ENCODE peak calls at places on chromosomes 3 and 15, in nine cellular contexts. C, T, V, P, J, W, M, K and Y are unnamed samples.

GRCh38 chr3:72390841-72391240 is 457.4 kb downstream of the SHQ1 start:
- DNase-seq in C (no peak), T (no peak), V (peak; percentile 36), P (no peak), J (no peak), W (no peak), M (no peak), K (no peak), Y (no peak)

GRCh38 chr3:73503781-73504180 is 121.0 kb downstream of the PDZRN3 start:
- DNase-seq in C (no peak), T (no peak), V (no peak), P (no peak), J (no peak), W (peak; percentile 68), M (no peak), K (no peak), Y (no peak)

GRCh38 chr15:66741646-66742045 is 39.6 kb downstream of the SMAD6 start:
- DNase-seq in C (no peak), T (no peak), V (no peak), P (no peak), J (no peak), W (no peak), M (no peak), K (no peak), Y (no peak)

GRCh38 chr3:128698211-128699011 is 27.6 kb upstream of the RAB7A start:
- DNase-seq in C (peak; percentile 36), T (no peak), V (peak; percentile 18), P (peak; percentile 57), J (peak; percentile 25), W (no peak), M (peak; percentile 63), K (peak; percentile 58), Y (peak; percentile 25)

GRCh38 chr3:10354373-10355015 is 33.6 kb upstream of the SEC13 start:
- DNase-seq in C (no peak), T (no peak), V (no peak), P (no peak), J (no peak), W (peak; percentile 56), M (no peak), K (no peak), Y (peak; percentile 28)

GRCh38 chr3:132659000-132659369 is 624 bp downstream of the ACAD11 start:
- DNase-seq in C (peak; percentile 30), T (no peak), V (no peak), P (no peak), J (no peak), W (no peak), M (no peak), K (no peak), Y (no peak)

GRCh38 chr3:53956591-53956990 is 64.9 kb upstream of the SELENOK start:
- DNase-seq in C (no peak), T (no peak), V (no peak), P (no peak), J (no peak), W (no peak), M (no peak), K (no peak), Y (no peak)

GRCh38 chr3:15660055-15660940 is 58.8 kb downstream of the BTD start:
- DNase-seq in C (no peak), T (no peak), V (no peak), P (no peak), J (no peak), W (no peak), M (no peak), K (no peak), Y (no peak)

GRCh38 chr3:189863031-189863430 is 231.8 kb downstream of the TP63 start:
- DNase-seq in C (no peak), T (no peak), V (peak; percentile 11), P (no peak), J (no peak), W (no peak), M (no peak), K (peak; percentile 53), Y (no peak)

DNA sequence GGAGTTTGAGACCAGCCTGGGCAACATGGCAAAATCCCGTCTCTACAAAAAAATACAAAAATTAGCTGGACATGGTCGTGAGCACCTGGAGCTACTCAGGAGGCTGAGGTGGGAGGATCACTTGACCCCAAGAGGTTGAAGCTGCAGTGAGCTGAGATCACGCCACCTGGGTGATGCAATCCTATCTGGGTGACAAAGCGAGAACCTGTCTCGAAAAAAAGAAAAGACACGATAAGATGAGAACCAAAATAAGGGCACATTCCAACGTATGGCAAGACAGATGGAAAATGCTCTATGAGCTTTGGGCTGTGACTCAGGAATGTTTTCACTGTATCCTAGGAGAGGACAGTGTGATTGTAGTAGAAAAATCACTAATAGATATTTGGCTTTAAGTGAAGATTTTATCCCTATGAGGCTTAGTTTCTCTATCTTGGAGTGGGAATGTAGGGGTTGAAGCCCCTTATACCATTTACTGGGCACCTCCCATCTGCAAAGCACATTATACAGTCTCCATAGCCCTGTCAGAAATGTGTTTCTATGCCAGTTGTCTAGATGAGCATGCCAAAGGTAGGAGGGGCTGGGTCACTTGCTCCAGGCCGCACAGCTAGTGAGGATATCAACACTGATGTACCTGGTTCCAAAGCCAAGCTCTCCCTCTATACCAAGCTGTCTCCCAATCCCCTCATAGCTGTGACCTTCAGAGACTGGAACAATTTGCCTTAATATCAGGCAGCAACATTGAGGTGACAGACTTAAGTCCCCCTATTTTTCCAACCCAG is 53.6 kb upstream of the NR2E3 start:
- DNase-seq in C (no peak), T (no peak), V (no peak), P (no peak), J (no peak), W (no peak), M (no peak), K (no peak), Y (no peak)
- TF ChIP-seq CTCF in C (no peak), T (no peak), V (no peak), P (no peak), J (no peak), W (no peak), M (no peak), K (no peak), Y (no peak)

DNA sequence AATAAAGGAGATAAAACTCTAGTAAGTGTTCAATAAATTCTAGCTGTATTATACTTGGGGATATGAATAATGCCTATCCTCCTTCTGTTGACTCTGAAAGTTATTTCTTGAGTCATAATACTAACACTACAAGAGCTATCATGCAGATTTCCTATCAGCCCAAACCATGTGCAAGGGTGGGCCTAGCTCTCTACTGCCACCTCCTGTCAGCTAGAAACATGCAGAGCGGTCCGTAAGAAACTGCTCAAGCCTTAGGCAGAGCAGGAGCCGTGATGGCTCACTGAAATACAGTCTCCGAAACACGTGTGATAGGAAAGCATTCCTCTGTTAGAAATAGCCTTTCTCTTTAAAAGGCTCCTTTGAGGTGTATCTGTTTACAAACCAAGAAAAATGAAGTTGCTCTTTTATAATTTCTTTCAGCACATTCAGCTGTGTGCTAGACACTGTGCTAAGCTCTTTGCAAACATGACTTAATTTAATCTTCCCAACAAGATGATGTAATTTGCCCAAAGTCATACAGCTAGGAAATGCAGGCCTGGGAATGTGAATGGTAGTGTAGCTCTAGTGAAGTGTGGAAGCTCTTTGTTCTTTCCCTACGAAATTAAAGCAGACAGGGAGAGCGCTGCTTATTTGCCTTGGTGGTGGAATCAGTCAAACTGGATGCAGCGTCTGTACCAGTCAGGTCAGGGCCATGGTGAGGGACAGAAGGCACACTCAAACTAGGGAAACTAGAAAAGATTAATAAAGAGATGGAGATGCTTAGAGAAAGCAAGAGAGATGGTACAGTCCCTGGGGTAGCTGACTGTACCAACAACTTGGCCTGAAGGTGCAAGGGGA is 43.1 kb downstream of the MTHFS start:
- DNase-seq in C (peak; percentile 63), T (peak; percentile 47), V (peak; percentile 90), P (peak; percentile 72), J (peak; percentile 21), W (peak; percentile 93), M (peak; percentile 53), K (peak; percentile 14), Y (peak; percentile 84)
- TF ChIP-seq CTCF in C (peak; percentile 72), T (peak; percentile 94), V (peak; percentile 100), P (peak; percentile 83), J (peak; percentile 90), W (peak; percentile 95), M (peak; percentile 91), K (peak; percentile 95), Y (peak; percentile 99)

DNA sequence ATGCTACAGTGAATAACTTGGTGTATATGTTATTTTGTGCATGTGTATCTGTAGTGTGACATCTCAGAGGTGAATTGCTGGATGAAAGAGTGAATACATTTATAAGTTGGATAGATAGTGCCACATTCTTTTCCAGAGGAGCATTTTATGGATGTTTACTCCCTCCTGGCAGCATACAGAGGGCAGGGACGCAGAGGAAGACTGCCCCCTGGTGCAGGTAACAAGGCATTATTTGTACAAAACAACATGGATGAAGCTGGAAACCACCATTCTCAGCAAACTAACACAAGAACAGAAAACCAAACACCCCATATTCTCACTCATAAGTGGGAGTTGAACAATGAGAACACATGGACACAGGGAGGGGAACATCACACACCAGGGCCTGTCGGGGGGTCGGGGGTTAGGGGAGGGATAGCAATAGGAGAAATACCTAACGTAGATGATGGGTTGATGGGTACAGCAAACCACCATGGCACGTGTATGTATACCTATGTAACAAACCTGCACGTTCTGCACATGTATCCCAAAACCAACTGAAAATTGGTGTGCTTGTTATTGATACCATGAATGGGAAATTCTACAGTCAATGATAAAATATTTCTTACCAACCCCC is 57.9 kb upstream of the CTXND1 start:
- DNase-seq in C (no peak), T (peak; percentile 4), V (peak; percentile 48), P (peak; percentile 35), J (no peak), W (peak; percentile 34), M (no peak), K (no peak), Y (peak; percentile 37)
- TF ChIP-seq CTCF in C (no peak), T (peak; percentile 59), V (peak; percentile 63), P (peak; percentile 74), J (peak; percentile 71), W (peak; percentile 57), M (peak; percentile 10), K (peak; percentile 66), Y (peak; percentile 49)

DNA sequence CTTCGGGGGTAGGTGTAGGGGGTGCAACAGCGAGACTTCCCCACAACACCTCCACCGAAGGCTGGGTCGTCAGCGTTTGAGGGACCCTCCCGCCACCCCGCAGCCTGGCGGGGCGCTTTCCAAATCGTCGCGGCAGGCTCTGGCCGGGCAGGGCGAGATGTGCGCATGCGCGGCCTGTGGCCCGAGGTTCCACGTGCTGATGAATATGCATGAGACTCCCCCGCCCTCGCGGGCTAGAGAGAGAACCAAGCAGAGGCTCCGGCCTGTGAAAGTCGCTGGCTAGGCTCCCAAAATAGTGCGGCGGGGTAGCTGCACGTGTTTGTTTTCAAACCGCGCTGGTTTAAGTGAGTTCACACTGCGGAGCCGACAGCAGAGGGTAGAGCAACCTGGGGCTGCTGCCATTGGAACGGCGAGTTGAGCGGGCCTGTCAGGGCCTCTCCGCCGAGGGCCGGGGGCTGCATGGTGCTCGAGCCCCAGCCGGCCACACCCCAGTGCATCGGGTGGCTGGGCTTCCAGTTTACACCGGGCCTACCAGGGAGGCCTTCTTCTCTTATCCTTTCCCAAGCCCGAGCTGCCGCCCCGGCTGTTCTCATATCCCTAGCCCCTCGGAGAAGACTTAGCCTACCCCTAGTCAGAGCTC is 10.0 kb downstream of the ZIC1 start:
- DNase-seq in C (peak; percentile 53), T (no peak), V (peak; percentile 32), P (peak; percentile 94), J (no peak), W (peak; percentile 15), M (peak; percentile 47), K (no peak), Y (no peak)
- TF ChIP-seq CTCF in C (no peak), T (no peak), V (no peak), P (no peak), J (no peak), W (no peak), M (no peak), K (no peak), Y (no peak)

DNA sequence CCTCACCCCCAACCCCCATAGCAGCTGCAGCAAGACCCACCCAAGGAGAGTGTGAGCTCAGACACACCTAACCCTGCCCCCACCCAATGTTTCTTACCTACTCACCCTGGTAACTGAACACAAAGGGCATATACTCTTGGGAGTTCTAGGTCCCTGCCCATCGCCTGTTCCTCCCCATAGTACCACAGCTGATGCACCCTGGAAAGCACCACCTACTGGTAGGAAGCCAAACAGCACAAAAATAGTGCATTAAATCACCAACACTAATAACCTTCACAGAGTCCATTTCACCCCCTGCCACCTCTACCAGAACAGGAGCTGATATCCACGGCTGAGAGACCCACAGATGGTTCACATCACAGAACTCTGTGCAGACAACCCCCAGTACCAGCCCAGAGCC is 245.2 kb downstream of the EFHB start:
- DNase-seq in C (no peak), T (no peak), V (no peak), P (no peak), J (no peak), W (no peak), M (no peak), K (no peak), Y (no peak)
- TF ChIP-seq CTCF in C (no peak), T (peak; percentile 47), V (no peak), P (peak; percentile 36), J (no peak), W (no peak), M (peak; percentile 13), K (no peak), Y (no peak)